ENCODE peak calls at places on chromosome 14, in ten cellular contexts. T, L, I, A, F, S, E, K, H and D are unnamed samples.

GRCh38 chr14:24630872-24631477 is 3.0 kb downstream of the GZMB start:
- DNase-seq in T (no peak), S (no peak), E (no peak), I (peak), K (no peak), F (peak), L (peak), H (no peak), A (no peak), D (no peak)

GRCh38 chr14:38125484-38125912 is 82.2 kb upstream of the SSTR1 start:
- DNase-seq in E (no peak), T (peak), H (no peak), L (peak), F (no peak), S (no peak), K (no peak), A (no peak), I (no peak), D (no peak)

GRCh38 chr14:46490150-46490769 is 161.3 kb downstream of the RPL10L start:
- DNase-seq in T (no peak), F (no peak), K (no peak), I (peak), A (no peak), H (no peak), E (no peak), L (peak), S (no peak), D (peak)

GRCh38 chr14:71988954-71989353 is 56.7 kb downstream of the RGS6 start:
- DNase-seq in L (no peak), K (no peak), H (no peak), I (no peak), E (no peak), T (no peak), S (no peak), F (no peak), A (no peak), D (no peak)

GRCh38 chr14:82779301-82779700 is 1245.6 kb upstream of the SEL1L start:
- DNase-seq in T (no peak), E (no peak), K (no peak), S (no peak), H (no peak), F (no peak), A (no peak), L (no peak), I (no peak), D (no peak)

GRCh38 chr14:25400607-25401206 is 350.8 kb upstream of the STXBP6 start:
- DNase-seq in I (peak), L (peak), S (no peak), E (no peak), T (peak), F (no peak), A (no peak), K (no peak), H (no peak), D (peak)

GRCh38 chr14:67166450-67166853 is 22.8 kb upstream of the GARIN2 start:
- DNase-seq in F (peak), S (no peak), H (no peak), L (peak), E (no peak), I (peak), T (peak), A (no peak), K (no peak), D (peak)

GRCh38 chr14:103545915-103546650 is 16.4 kb downstream of the BAG5 start:
- DNase-seq in I (no peak), E (no peak), H (no peak), L (no peak), A (no peak), T (no peak), F (no peak), K (no peak), S (no peak), D (no peak)

GRCh38 chr14:51521764-51522163 is 129.9 kb upstream of the FRMD6 start:
- DNase-seq in A (no peak), T (no peak), I (peak), L (no peak), H (no peak), F (no peak), S (no peak), E (no peak), K (no peak), D (no peak)

GRCh38 chr14:49634547-49635334 is at the start of gene DNAAF2:
- DNase-seq in I (peak), H (peak), K (peak), F (no peak), T (peak), L (peak), S (peak), A (peak), E (peak), D (peak)

GRCh38 chr14:68973639-68974038 is 5.5 kb downstream of the ACTN1 start:
- DNase-seq in K (no peak), S (no peak), L (no peak), F (no peak), I (no peak), A (no peak), E (no peak), T (no peak), H (no peak), D (no peak)

GRCh38 chr14:23131482-23131881 is 12.4 kb upstream of the CEBPE start:
- DNase-seq in I (no peak), H (no peak), L (no peak), A (no peak), E (no peak), K (no peak), T (no peak), S (no peak), F (no peak), D (no peak)

GRCh38 chr14:24634158-24634557 is at the start of gene GZMB:
- DNase-seq in A (no peak), F (no peak), S (no peak), I (no peak), K (peak), L (no peak), T (no peak), H (no peak), E (no peak), D (no peak)

GRCh38 chr14:98114122-98114895 is 1157.7 kb downstream of the BCL11B start:
- DNase-seq in E (no peak), L (no peak), H (no peak), I (no peak), A (no peak), T (no peak), K (no peak), S (no peak), F (no peak), D (no peak)

GRCh38 chr14:89955022-89955414 is 488 bp upstream of the EFCAB11 start:
- DNase-seq in L (no peak), A (no peak), E (no peak), F (peak), I (no peak), K (no peak), H (no peak), S (no peak), T (peak), D (peak)

GRCh38 chr14:75736845-75737485 is 75.9 kb downstream of the TTLL5 start:
- DNase-seq in L (no peak), K (no peak), S (no peak), E (no peak), H (no peak), I (no peak), T (no peak), F (peak), A (no peak), D (no peak)

GRCh38 chr14:53591816-53592215 is 364.8 kb downstream of the BMP4 start:
- DNase-seq in T (no peak), F (no peak), K (no peak), I (peak), A (no peak), S (no peak), E (no peak), H (no peak), L (no peak), D (no peak)